ENCODE peak calls at places on chromosomes 11 and 22, in five cellular contexts. One of them, this sample, is unnamed.

GRCh38 chr22:45934659-45935341 is 42.2 kb downstream of the WNT7B start:
- DNase-seq in prostate gland: no peak
- DNase-seq in A549: peak
- DNase-seq in HCT116: peak
- DNase-seq in heart left ventricle: no peak
- DNase-seq in this sample: peak

GRCh38 chr22:46923394-46923793 is 160.9 kb downstream of the TBC1D22A start:
- DNase-seq in HCT116: no peak
- DNase-seq in A549: no peak
- DNase-seq in heart left ventricle: no peak
- DNase-seq in prostate gland: no peak
- DNase-seq in this sample: no peak

GRCh38 chr11:2177081-2177480 is 5.5 kb upstream of the TH start:
- DNase-seq in prostate gland: no peak
- DNase-seq in HCT116: no peak
- DNase-seq in heart left ventricle: no peak
- DNase-seq in A549: no peak
- DNase-seq in this sample: no peak

GRCh38 chr22:36644333-36644757 is 59.2 kb downstream of the CACNG2 start:
- DNase-seq in heart left ventricle: no peak
- DNase-seq in HCT116: peak
- DNase-seq in prostate gland: peak
- DNase-seq in A549: peak
- DNase-seq in this sample: no peak

GRCh38 chr11:68610452-68611116 is 73.8 kb upstream of the GAL start:
- DNase-seq in A549: no peak
- DNase-seq in prostate gland: no peak
- DNase-seq in heart left ventricle: no peak
- DNase-seq in HCT116: no peak
- DNase-seq in this sample: no peak

GRCh38 chr11:61585115-61585514 is 4.2 kb upstream of the SYT7 start:
- DNase-seq in HCT116: no peak
- DNase-seq in prostate gland: no peak
- DNase-seq in heart left ventricle: no peak
- DNase-seq in A549: no peak
- DNase-seq in this sample: no peak

GRCh38 chr11:63663809-63664208 is 7.4 kb downstream of the ATL3 start:
- DNase-seq in prostate gland: no peak
- DNase-seq in A549: no peak
- DNase-seq in HCT116: no peak
- DNase-seq in heart left ventricle: no peak
- DNase-seq in this sample: no peak

GRCh38 chr11:61071208-61071681 is 31.0 kb upstream of the CD5 start:
- DNase-seq in heart left ventricle: no peak
- DNase-seq in HCT116: no peak
- DNase-seq in prostate gland: no peak
- DNase-seq in A549: no peak
- DNase-seq in this sample: no peak

GRCh38 chr11:128341280-128341679 is 246.1 kb downstream of the ETS1 start:
- DNase-seq in heart left ventricle: no peak
- DNase-seq in A549: no peak
- DNase-seq in prostate gland: no peak
- DNase-seq in HCT116: no peak
- DNase-seq in this sample: no peak

GRCh38 chr11:134040386-134041297 is 28.2 kb upstream of the JAM3 start:
- DNase-seq in heart left ventricle: no peak
- DNase-seq in prostate gland: no peak
- DNase-seq in A549: no peak
- DNase-seq in HCT116: no peak
- DNase-seq in this sample: peak

GRCh38 chr11:41050791-41051190 is 408.7 kb downstream of the LRRC4C start:
- DNase-seq in prostate gland: no peak
- DNase-seq in HCT116: no peak
- DNase-seq in heart left ventricle: no peak
- DNase-seq in A549: no peak
- DNase-seq in this sample: no peak

GRCh38 chr11:41058138-41058537 is 401.3 kb downstream of the LRRC4C start:
- DNase-seq in A549: no peak
- DNase-seq in prostate gland: no peak
- DNase-seq in heart left ventricle: no peak
- DNase-seq in HCT116: no peak
- DNase-seq in this sample: no peak

GRCh38 chr11:41051919-41052630 is 407.4 kb downstream of the LRRC4C start:
- DNase-seq in prostate gland: no peak
- DNase-seq in HCT116: no peak
- DNase-seq in A549: no peak
- DNase-seq in heart left ventricle: no peak
- DNase-seq in this sample: no peak

GRCh38 chr11:41056892-41057569 is 402.4 kb downstream of the LRRC4C start:
- DNase-seq in A549: no peak
- DNase-seq in prostate gland: no peak
- DNase-seq in HCT116: no peak
- DNase-seq in heart left ventricle: no peak
- DNase-seq in this sample: no peak

DNA sequence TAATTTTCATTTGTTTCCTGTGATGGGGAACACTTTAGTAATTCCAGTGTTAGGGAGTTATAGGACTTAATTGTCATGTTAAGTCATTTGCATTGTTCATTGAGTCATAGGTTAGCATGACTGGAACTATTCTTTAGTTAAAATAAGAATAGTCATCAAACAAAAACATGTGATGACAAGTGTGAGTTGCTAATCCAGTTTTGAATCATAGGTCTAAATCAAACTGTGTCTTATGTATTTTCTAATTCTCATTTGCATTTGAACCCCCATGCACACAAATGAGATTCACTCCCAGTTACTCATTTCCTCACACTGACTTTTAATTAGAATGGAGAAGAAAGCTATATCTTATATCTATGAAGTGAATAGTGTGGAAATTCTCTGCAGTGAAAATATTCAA is 405.6 kb downstream of the LRRC4C start:
- DNase-seq in prostate gland: no peak
- DNase-seq in A549: no peak
- DNase-seq in HCT116: no peak
- DNase-seq in heart left ventricle: no peak
- DNase-seq in this sample: no peak
- H3K4me3 ChIP-seq in prostate gland: no peak
- H3K4me3 ChIP-seq in A549: no peak
- H3K4me3 ChIP-seq in HCT116: no peak
- H3K4me3 ChIP-seq in heart left ventricle: no peak
- H3K4me3 ChIP-seq in this sample: no peak

DNA sequence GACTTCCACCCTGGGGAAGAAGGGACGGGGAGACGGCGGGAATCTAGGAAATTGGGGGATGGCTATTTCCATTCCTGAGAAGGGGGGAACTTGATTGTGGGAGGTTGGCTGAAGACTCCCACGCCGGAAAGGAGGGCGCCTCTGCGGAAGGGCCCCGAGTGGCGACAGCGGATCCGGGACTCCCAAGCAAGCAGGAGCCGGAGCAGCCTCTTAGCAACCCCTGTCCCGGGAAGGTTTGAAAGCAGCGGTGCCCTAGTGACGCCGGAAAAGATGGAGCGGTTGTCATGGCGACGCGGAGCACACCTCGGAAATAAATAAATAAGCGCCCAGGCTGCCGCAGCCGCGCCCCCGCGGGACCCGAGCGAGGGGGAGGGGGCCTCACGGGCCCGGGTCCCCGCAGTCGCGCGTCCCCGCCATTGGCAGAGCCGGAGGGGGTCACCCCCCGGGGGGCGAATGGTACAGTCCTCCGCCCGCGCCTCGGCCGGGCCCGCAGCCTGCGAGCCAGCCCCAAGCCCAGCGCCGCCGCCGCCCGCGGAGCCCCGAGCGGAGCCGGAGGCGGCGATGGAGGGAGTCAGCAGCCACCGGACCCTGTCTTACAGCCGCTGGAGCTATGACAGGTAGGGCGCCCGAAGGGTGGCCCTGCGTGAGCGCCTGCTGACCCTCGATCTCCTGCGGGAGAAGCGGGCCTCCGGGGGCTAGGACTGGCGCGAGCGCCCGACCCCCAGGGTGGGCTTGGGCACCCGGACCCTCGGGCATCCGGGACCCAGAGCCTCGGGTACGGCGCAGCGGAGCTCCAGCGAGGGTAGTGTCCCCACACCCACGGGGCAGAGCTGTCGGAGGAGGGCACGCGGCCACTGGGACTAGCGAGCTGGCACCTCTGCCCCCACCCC is 31.9 kb downstream of the EIF3F start:
- DNase-seq in heart left ventricle: peak
- DNase-seq in prostate gland: peak
- DNase-seq in HCT116: no peak
- DNase-seq in A549: peak
- DNase-seq in this sample: peak
- TF ChIP-seq POLR2A in heart left ventricle: no peak
- TF ChIP-seq POLR2A in prostate gland: no peak
- TF ChIP-seq POLR2A in HCT116: no peak
- TF ChIP-seq POLR2A in A549: no peak
- TF ChIP-seq POLR2A in this sample: no peak

DNA sequence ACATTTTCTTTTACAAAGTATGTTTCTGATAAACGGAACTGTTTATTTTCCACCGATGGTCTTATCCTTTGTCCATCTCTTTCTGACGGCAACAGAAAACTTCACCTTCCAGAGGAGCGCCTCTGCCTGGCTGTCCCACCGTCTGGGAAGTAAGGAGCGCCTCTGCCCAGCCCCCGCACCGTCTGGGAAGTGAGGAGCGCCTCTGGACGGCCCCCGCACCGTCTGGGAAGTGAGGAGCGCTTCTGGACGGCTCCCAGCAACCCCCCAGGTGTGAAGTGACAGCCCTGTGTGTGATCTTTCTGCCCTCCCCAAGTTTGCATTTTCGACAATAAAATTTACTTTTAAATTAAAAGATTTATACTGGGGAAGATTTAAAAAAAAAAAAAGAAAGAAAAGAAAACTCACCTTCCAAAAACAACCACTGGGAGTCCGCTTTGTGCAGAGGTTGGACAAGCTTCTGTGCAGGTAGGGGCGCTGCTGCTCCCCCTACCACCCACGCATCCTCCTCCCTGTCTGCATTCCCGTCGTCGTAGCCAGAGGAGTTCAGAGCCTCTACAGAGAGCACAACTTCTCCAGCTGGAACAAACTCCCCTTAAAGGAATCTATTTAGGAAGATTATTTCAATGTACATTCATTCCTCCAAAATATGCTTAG is 1.0 kb upstream of the APOBEC3B start:
- DNase-seq in prostate gland: peak
- DNase-seq in HCT116: peak
- DNase-seq in heart left ventricle: no peak
- DNase-seq in A549: no peak
- DNase-seq in this sample: peak
- TF ChIP-seq CTCF in prostate gland: peak
- TF ChIP-seq CTCF in HCT116: peak
- TF ChIP-seq CTCF in heart left ventricle: no peak
- TF ChIP-seq CTCF in A549: no peak
- TF ChIP-seq CTCF in this sample: peak

GRCh38 chr11:111603633-111604130 is 1.4 kb downstream of the SIK2 start:
- DNase-seq in prostate gland: no peak
- DNase-seq in A549: no peak
- DNase-seq in HCT116: no peak
- DNase-seq in heart left ventricle: no peak
- DNase-seq in this sample: no peak
- H3K4me3 ChIP-seq in prostate gland: peak
- H3K4me3 ChIP-seq in A549: peak
- H3K4me3 ChIP-seq in HCT116: peak
- H3K4me3 ChIP-seq in heart left ventricle: peak
- H3K4me3 ChIP-seq in this sample: peak

GRCh38 chr22:42933783-42934144 is 76.7 kb upstream of the ARFGAP3 start:
- DNase-seq in prostate gland: peak
- DNase-seq in HCT116: no peak
- DNase-seq in A549: peak
- DNase-seq in heart left ventricle: no peak
- DNase-seq in this sample: no peak

GRCh38 chr22:42932197-42932519 is 75.1 kb upstream of the ARFGAP3 start:
- DNase-seq in heart left ventricle: no peak
- DNase-seq in HCT116: no peak
- DNase-seq in A549: no peak
- DNase-seq in prostate gland: no peak
- DNase-seq in this sample: no peak

GRCh38 chr22:42931421-42932196 is 74.5 kb upstream of the ARFGAP3 start:
- DNase-seq in prostate gland: no peak
- DNase-seq in HCT116: no peak
- DNase-seq in A549: no peak
- DNase-seq in heart left ventricle: no peak
- DNase-seq in this sample: no peak

GRCh38 chr22:42934338-42934737 is 77.3 kb upstream of the ARFGAP3 start:
- DNase-seq in heart left ventricle: no peak
- DNase-seq in HCT116: no peak
- DNase-seq in A549: no peak
- DNase-seq in prostate gland: no peak
- DNase-seq in this sample: no peak

GRCh38 chr22:42932857-42933782 is 76.0 kb upstream of the ARFGAP3 start:
- DNase-seq in heart left ventricle: peak
- DNase-seq in prostate gland: no peak
- DNase-seq in A549: no peak
- DNase-seq in HCT116: no peak
- DNase-seq in this sample: no peak
- TF ChIP-seq POLR2A in heart left ventricle: no peak
- TF ChIP-seq POLR2A in prostate gland: no peak
- TF ChIP-seq POLR2A in A549: no peak
- TF ChIP-seq POLR2A in HCT116: no peak
- TF ChIP-seq POLR2A in this sample: no peak

GRCh38 chr22:29997516-29997915 is 82.7 kb upstream of the HORMAD2 start:
- DNase-seq in prostate gland: no peak
- DNase-seq in A549: no peak
- DNase-seq in heart left ventricle: no peak
- DNase-seq in HCT116: no peak
- DNase-seq in this sample: no peak
- TF ChIP-seq CTCF in prostate gland: no peak
- TF ChIP-seq CTCF in A549: no peak
- TF ChIP-seq CTCF in heart left ventricle: no peak
- TF ChIP-seq CTCF in HCT116: no peak
- TF ChIP-seq CTCF in this sample: no peak

This sample was measured in uterus.